ENCODE peak calls at places on chromosomes 3 and 15, in six cellular contexts. B is WERI-Rb-1; V is CD8-positive, alpha-beta T cell; O is Peyer's patch; W is uterus; K is pancreas. G is an unnamed sample.
A peak's percentile ranks its signal among the peaks of the same experiment; 100 is the strongest.

GRCh38 chr15:63261311-63261710 is 16.1 kb upstream of the APH1B start:
- DNase-seq in O (no peak), W (no peak), K (no peak), B (no peak), V (no peak), G (no peak)

GRCh38 chr3:107382626-107383025 is 5.4 kb downstream of the CCDC54 start:
- DNase-seq in K (no peak), V (no peak), O (no peak), B (no peak), W (no peak), G (no peak)

GRCh38 chr15:42879390-42879912 is 41.1 kb downstream of the TTBK2 start:
- DNase-seq in V (no peak), B (no peak), K (no peak), W (no peak), O (no peak), G (no peak)

GRCh38 chr3:8610961-8611360 is 33.6 kb downstream of the SSUH2 start:
- DNase-seq in O (no peak), V (no peak), B (no peak), K (no peak), W (no peak), G (no peak)

GRCh38 chr3:138093721-138094120 is 21.7 kb downstream of the DZIP1L start:
- DNase-seq in V (no peak), K (no peak), W (no peak), O (no peak), B (no peak), G (no peak)

GRCh38 chr15:76843269-76843668 is 61.9 kb downstream of the SCAPER start:
- DNase-seq in B (no peak), O (no peak), K (no peak), V (no peak), W (no peak), G (no peak)

GRCh38 chr15:71559098-71559497 is 251.3 kb upstream of the NR2E3 start:
- DNase-seq in O (no peak), W (no peak), V (no peak), K (no peak), B (no peak), G (no peak)

GRCh38 chr3:195237981-195238625 is 32.9 kb downstream of the XXYLT1 start:
- DNase-seq in V (no peak), O (no peak), B (no peak), K (no peak), W (no peak), G (no peak)

GRCh38 chr3:29512620-29513019 is 231.7 kb downstream of the RBMS3 start:
- DNase-seq in K (no peak), V (no peak), W (no peak), O (no peak), B (no peak), G (no peak)

GRCh38 chr3:100776736-100777135 is 67.4 kb downstream of the TFG start:
- DNase-seq in V (no peak), B (peak; percentile 13), W (no peak), O (no peak), K (no peak), G (no peak)

GRCh38 chr3:102133376-102133775 is 284.1 kb downstream of the NFKBIZ start:
- DNase-seq in V (no peak), B (no peak), O (no peak), K (no peak), W (no peak), G (no peak)

GRCh38 chr3:128385080-128385832 is 81.4 kb downstream of the DNAJB8 start:
- DNase-seq in O (no peak), K (peak; percentile 64), V (no peak), W (peak; percentile 82), B (no peak), G (no peak)

GRCh38 chr3:143847787-143848631 is at the start of gene SLC9A9:
- DNase-seq in O (peak; percentile 56), W (peak; percentile 16), K (no peak), V (peak; percentile 7), B (no peak), G (peak; percentile 1)

GRCh38 chr3:111473550-111473949 is 68.4 kb upstream of the CD96 start:
- DNase-seq in W (no peak), O (no peak), K (no peak), V (no peak), B (peak; percentile 81), G (no peak)

GRCh38 chr3:58627580-58627894 is 39.0 kb downstream of the FAM3D start:
- DNase-seq in O (no peak), V (no peak), W (no peak), K (peak; percentile 67), B (no peak), G (no peak)

GRCh38 chr3:16060358-16060852 is 114.1 kb upstream of the GALNT15 start:
- DNase-seq in B (no peak), V (no peak), K (no peak), O (no peak), W (peak; percentile 68), G (no peak)

GRCh38 chr15:77107068-77107467 is 36.2 kb upstream of the TSPAN3 start:
- DNase-seq in B (no peak), K (peak; percentile 15), W (peak; percentile 44), O (no peak), V (no peak), G (no peak)

GRCh38 chr3:58107597-58107996 is 99.4 kb downstream of the FLNB start:
- DNase-seq in V (no peak), W (no peak), K (no peak), B (no peak), O (no peak), G (no peak)

GRCh38 chr3:157116017-157116416 is 43.9 kb downstream of the CCNL1 start:
- DNase-seq in K (no peak), B (no peak), O (no peak), V (no peak), W (no peak), G (no peak)

GRCh38 chr15:80068578-80068977 is 9.1 kb downstream of the ZFAND6 start:
- DNase-seq in K (no peak), B (peak; percentile 13), V (no peak), O (no peak), W (no peak), G (no peak)

GRCh38 chr3:15782429-15782828 is 15.3 kb downstream of the ANKRD28 start:
- DNase-seq in K (no peak), B (no peak), O (no peak), V (no peak), W (no peak), G (no peak)

GRCh38 chr3:171177056-171177455 is 150.5 kb upstream of the SLC2A2 start:
- DNase-seq in B (no peak), W (no peak), K (no peak), V (no peak), O (no peak), G (no peak)

GRCh38 chr3:170307998-170308398 is 49.5 kb upstream of the SKIL start:
- DNase-seq in V (no peak), K (peak; percentile 20), W (no peak), O (no peak), B (peak; percentile 67), G (no peak)

GRCh38 chr3:55330355-55330754 is 156.8 kb downstream of the WNT5A start:
- DNase-seq in B (no peak), V (no peak), O (no peak), W (peak; percentile 27), K (no peak), G (no peak)

GRCh38 chr3:56468184-56469106 is at the start of gene ERC2:
- DNase-seq in O (no peak), B (peak; percentile 83), K (peak; percentile 69), W (peak; percentile 14), V (no peak), G (no peak)

GRCh38 chr15:88454231-88454630 is 13.0 kb downstream of the MRPL46 start:
- DNase-seq in K (no peak), O (no peak), W (no peak), V (no peak), B (no peak), G (no peak)

GRCh38 chr3:59784164-59784563 is 734.3 kb upstream of the CFAP20DC start:
- DNase-seq in B (no peak), V (no peak), O (no peak), W (no peak), K (no peak), G (no peak)
- H3K9me3 ChIP-seq in B (no peaks in the 10 kb centered on the region), V (no peaks in the 10 kb centered on the region), O (no peaks in the 10 kb centered on the region), W (no peaks in the 10 kb centered on the region), K (no peaks in the 10 kb centered on the region), G (no peaks in the 10 kb centered on the region)

GRCh38 chr15:99958426-99959097 is 225.3 kb upstream of the LYSMD4 start:
- DNase-seq in K (no peak), V (no peak), B (no peak), O (no peak), W (no peak), G (no peak)

GRCh38 chr15:99956022-99956775 is 223.0 kb upstream of the LYSMD4 start:
- DNase-seq in O (no peak), K (no peak), B (no peak), V (no peak), W (no peak), G (no peak)

GRCh38 chr15:99956820-99957641 is 223.8 kb upstream of the LYSMD4 start:
- DNase-seq in V (no peak), B (no peak), W (no peak), K (no peak), O (no peak), G (no peak)

GRCh38 chr15:99955532-99955931 is 222.3 kb upstream of the LYSMD4 start:
- DNase-seq in K (no peak), V (no peak), W (no peak), B (no peak), O (no peak), G (no peak)

DNA sequence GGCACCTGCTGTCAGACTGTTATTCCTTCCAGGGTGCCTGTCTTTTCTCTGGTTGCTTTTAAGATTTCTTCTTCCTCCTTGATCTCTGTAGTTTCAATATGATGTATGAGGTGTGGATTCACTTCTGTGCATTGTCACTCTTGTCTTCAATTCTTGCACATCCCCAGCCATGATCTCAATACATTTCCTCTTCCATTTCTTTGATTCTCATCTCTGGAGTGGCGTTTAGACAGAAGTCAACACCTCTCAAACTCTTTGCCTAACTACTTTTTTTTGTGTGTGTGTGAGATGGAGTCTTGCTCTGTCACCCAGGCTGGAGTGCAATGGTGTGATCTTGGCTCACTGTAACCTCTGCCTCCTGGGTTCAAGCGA is 224.4 kb upstream of the LYSMD4 start:
- DNase-seq in B (no peak), W (no peak), O (no peak), V (no peak), K (no peak), G (no peak)
- H3K9me3 ChIP-seq in B (no peaks in the 10 kb centered on the region), W (no peaks in the 10 kb centered on the region), O (no peaks in the 10 kb centered on the region), V (no peaks in the 10 kb centered on the region), K (no peaks in the 10 kb centered on the region), G (no peaks in the 10 kb centered on the region)

DNA sequence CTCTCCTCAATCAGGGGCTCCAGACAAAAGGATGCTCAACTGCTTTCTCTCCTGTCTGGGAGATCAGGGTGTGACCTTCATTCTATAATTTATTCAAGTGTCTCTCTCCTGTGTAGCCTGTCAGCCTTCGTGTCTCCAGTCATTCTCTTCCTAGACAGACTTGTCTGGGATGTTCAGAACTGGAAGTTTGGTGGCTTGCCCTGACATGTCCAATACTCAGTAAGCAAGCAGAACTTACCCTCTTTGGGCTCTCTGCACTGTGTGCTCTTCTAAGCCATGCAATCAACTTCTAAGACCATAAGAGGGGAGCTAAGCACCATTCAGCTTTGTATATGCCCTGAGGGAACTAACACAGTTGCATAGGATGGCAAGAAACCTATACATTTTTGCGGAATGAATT is 14.1 kb downstream of the ACKR2 start:
- DNase-seq in W (no peak), V (no peak), K (no peak), B (peak; percentile 47), O (no peak), G (no peak)
- H3K9me3 ChIP-seq in W (no peaks in the 10 kb centered on the region), V (no peaks in the 10 kb centered on the region), K (no peaks in the 10 kb centered on the region), B (peaks cover 5% of the 10 kb centered on the region), O (no peaks in the 10 kb centered on the region), G (no peaks in the 10 kb centered on the region)

GRCh38 chr3:129918461-129918860 is 24.9 kb upstream of the TMCC1 start:
- DNase-seq in O (no peak), W (no peak), V (no peak), B (no peak), K (no peak), G (no peak)
- H3K9me3 ChIP-seq in O (no peaks in the 10 kb centered on the region), W (peaks cover 17% of the 10 kb centered on the region), V (peaks cover 24% of the 10 kb centered on the region), B (peaks cover 19% of the 10 kb centered on the region), K (no peaks in the 10 kb centered on the region), G (peaks cover 26% of the 10 kb centered on the region)